ENCODE peak calls at places on chromosomes 4 and X, in five cellular contexts. One of them, this sample, is unnamed.

GRCh38 chr4:57554693-57555092 is 444.5 kb upstream of the IGFBP7 start:
- DNase-seq in stimulated activated CD4-positive, alpha-beta T cell treated with anti-CD3 and anti-CD28 coated beads, Interleukin-4, amount 100 ng/mL, for 1 hour: no peak
- DNase-seq in spleen: no peak
- DNase-seq in activated T-cell treated with anti-CD3 and anti-CD28 coated beads, Interleukin-2, amount 50 U/mL, for 72 hours: no peak
- DNase-seq in neural crest cell: no peak
- DNase-seq in this sample: no peak

GRCh38 chr4:111605111-111605510 is 540.1 kb upstream of the FAM241A start:
- DNase-seq in stimulated activated CD4-positive, alpha-beta T cell treated with anti-CD3 and anti-CD28 coated beads, Interleukin-4, amount 100 ng/mL, for 1 hour: no peak
- DNase-seq in activated T-cell treated with anti-CD3 and anti-CD28 coated beads, Interleukin-2, amount 50 U/mL, for 72 hours: no peak
- DNase-seq in neural crest cell: no peak
- DNase-seq in spleen: no peak
- DNase-seq in this sample: no peak

GRCh38 chrX:45850775-45851433 is 650.2 kb upstream of the DIPK2B start:
- DNase-seq in activated T-cell treated with anti-CD3 and anti-CD28 coated beads, Interleukin-2, amount 50 U/mL, for 72 hours: peak
- DNase-seq in stimulated activated CD4-positive, alpha-beta T cell treated with anti-CD3 and anti-CD28 coated beads, Interleukin-4, amount 100 ng/mL, for 1 hour: peak
- DNase-seq in neural crest cell: peak
- DNase-seq in spleen: peak
- DNase-seq in this sample: no peak

GRCh38 chr4:2243682-2244380 is 1.9 kb upstream of the HAUS3 start:
- DNase-seq in stimulated activated CD4-positive, alpha-beta T cell treated with anti-CD3 and anti-CD28 coated beads, Interleukin-4, amount 100 ng/mL, for 1 hour: no peak
- DNase-seq in spleen: peak
- DNase-seq in activated T-cell treated with anti-CD3 and anti-CD28 coated beads, Interleukin-2, amount 50 U/mL, for 72 hours: peak
- DNase-seq in neural crest cell: peak
- DNase-seq in this sample: peak

GRCh38 chrX:24117288-24117687 is 32.2 kb upstream of the ZFX start:
- DNase-seq in spleen: no peak
- DNase-seq in activated T-cell treated with anti-CD3 and anti-CD28 coated beads, Interleukin-2, amount 50 U/mL, for 72 hours: no peak
- DNase-seq in neural crest cell: no peak
- DNase-seq in stimulated activated CD4-positive, alpha-beta T cell treated with anti-CD3 and anti-CD28 coated beads, Interleukin-4, amount 100 ng/mL, for 1 hour: no peak
- DNase-seq in this sample: no peak

GRCh38 chr4:18039113-18039512 is 17.6 kb upstream of the LCORL start:
- DNase-seq in spleen: no peak
- DNase-seq in neural crest cell: no peak
- DNase-seq in activated T-cell treated with anti-CD3 and anti-CD28 coated beads, Interleukin-2, amount 50 U/mL, for 72 hours: no peak
- DNase-seq in stimulated activated CD4-positive, alpha-beta T cell treated with anti-CD3 and anti-CD28 coated beads, Interleukin-4, amount 100 ng/mL, for 1 hour: no peak
- DNase-seq in this sample: no peak

GRCh38 chrX:87391742-87392141 is 125.9 kb upstream of the KLHL4 start:
- DNase-seq in activated T-cell treated with anti-CD3 and anti-CD28 coated beads, Interleukin-2, amount 50 U/mL, for 72 hours: no peak
- DNase-seq in spleen: no peak
- DNase-seq in neural crest cell: no peak
- DNase-seq in stimulated activated CD4-positive, alpha-beta T cell treated with anti-CD3 and anti-CD28 coated beads, Interleukin-4, amount 100 ng/mL, for 1 hour: no peak
- DNase-seq in this sample: no peak

GRCh38 chr4:33883111-33883510 is 2361.2 kb downstream of the ARAP2 start:
- DNase-seq in stimulated activated CD4-positive, alpha-beta T cell treated with anti-CD3 and anti-CD28 coated beads, Interleukin-4, amount 100 ng/mL, for 1 hour: no peak
- DNase-seq in neural crest cell: no peak
- DNase-seq in spleen: no peak
- DNase-seq in activated T-cell treated with anti-CD3 and anti-CD28 coated beads, Interleukin-2, amount 50 U/mL, for 72 hours: no peak
- DNase-seq in this sample: no peak

GRCh38 chr4:13678186-13678924 is 50.8 kb upstream of the BOD1L1 start:
- DNase-seq in activated T-cell treated with anti-CD3 and anti-CD28 coated beads, Interleukin-2, amount 50 U/mL, for 72 hours: no peak
- DNase-seq in spleen: no peak
- DNase-seq in stimulated activated CD4-positive, alpha-beta T cell treated with anti-CD3 and anti-CD28 coated beads, Interleukin-4, amount 100 ng/mL, for 1 hour: no peak
- DNase-seq in neural crest cell: no peak
- DNase-seq in this sample: no peak

GRCh38 chr4:164731827-164732474 is 22.0 kb upstream of the SMIM31 start:
- DNase-seq in neural crest cell: peak
- DNase-seq in stimulated activated CD4-positive, alpha-beta T cell treated with anti-CD3 and anti-CD28 coated beads, Interleukin-4, amount 100 ng/mL, for 1 hour: peak
- DNase-seq in spleen: no peak
- DNase-seq in activated T-cell treated with anti-CD3 and anti-CD28 coated beads, Interleukin-2, amount 50 U/mL, for 72 hours: peak
- DNase-seq in this sample: peak

GRCh38 chr4:112284662-112285411 is 867 bp downstream of the TIFA start:
- DNase-seq in activated T-cell treated with anti-CD3 and anti-CD28 coated beads, Interleukin-2, amount 50 U/mL, for 72 hours: no peak
- DNase-seq in spleen: peak
- DNase-seq in stimulated activated CD4-positive, alpha-beta T cell treated with anti-CD3 and anti-CD28 coated beads, Interleukin-4, amount 100 ng/mL, for 1 hour: no peak
- DNase-seq in neural crest cell: no peak
- DNase-seq in this sample: peak

GRCh38 chr4:165814256-165815010 is 58.6 kb upstream of the TLL1 start:
- DNase-seq in activated T-cell treated with anti-CD3 and anti-CD28 coated beads, Interleukin-2, amount 50 U/mL, for 72 hours: no peak
- DNase-seq in neural crest cell: no peak
- DNase-seq in stimulated activated CD4-positive, alpha-beta T cell treated with anti-CD3 and anti-CD28 coated beads, Interleukin-4, amount 100 ng/mL, for 1 hour: no peak
- DNase-seq in spleen: no peak
- DNase-seq in this sample: peak

GRCh38 chrX:43166874-43167273 is 388.9 kb upstream of the PPP1R2C start:
- DNase-seq in spleen: no peak
- DNase-seq in neural crest cell: no peak
- DNase-seq in activated T-cell treated with anti-CD3 and anti-CD28 coated beads, Interleukin-2, amount 50 U/mL, for 72 hours: no peak
- DNase-seq in stimulated activated CD4-positive, alpha-beta T cell treated with anti-CD3 and anti-CD28 coated beads, Interleukin-4, amount 100 ng/mL, for 1 hour: no peak
- DNase-seq in this sample: no peak

GRCh38 chrX:16212436-16212835 is 45.2 kb downstream of the MAGEB17 start:
- DNase-seq in spleen: no peak
- DNase-seq in neural crest cell: no peak
- DNase-seq in activated T-cell treated with anti-CD3 and anti-CD28 coated beads, Interleukin-2, amount 50 U/mL, for 72 hours: no peak
- DNase-seq in stimulated activated CD4-positive, alpha-beta T cell treated with anti-CD3 and anti-CD28 coated beads, Interleukin-4, amount 100 ng/mL, for 1 hour: no peak
- DNase-seq in this sample: no peak

GRCh38 chr4:6925357-6925836 is 15.8 kb downstream of the TBC1D14 start:
- DNase-seq in stimulated activated CD4-positive, alpha-beta T cell treated with anti-CD3 and anti-CD28 coated beads, Interleukin-4, amount 100 ng/mL, for 1 hour: no peak
- DNase-seq in neural crest cell: no peak
- DNase-seq in spleen: no peak
- DNase-seq in activated T-cell treated with anti-CD3 and anti-CD28 coated beads, Interleukin-2, amount 50 U/mL, for 72 hours: peak
- DNase-seq in this sample: no peak

GRCh38 chrX:72027024-72027913 is 104.4 kb downstream of the RTL5 start:
- DNase-seq in neural crest cell: no peak
- DNase-seq in stimulated activated CD4-positive, alpha-beta T cell treated with anti-CD3 and anti-CD28 coated beads, Interleukin-4, amount 100 ng/mL, for 1 hour: no peak
- DNase-seq in activated T-cell treated with anti-CD3 and anti-CD28 coated beads, Interleukin-2, amount 50 U/mL, for 72 hours: no peak
- DNase-seq in spleen: no peak
- DNase-seq in this sample: no peak

GRCh38 chr4:176409627-176410026 is 89.9 kb downstream of the SPCS3 start:
- DNase-seq in stimulated activated CD4-positive, alpha-beta T cell treated with anti-CD3 and anti-CD28 coated beads, Interleukin-4, amount 100 ng/mL, for 1 hour: no peak
- DNase-seq in activated T-cell treated with anti-CD3 and anti-CD28 coated beads, Interleukin-2, amount 50 U/mL, for 72 hours: no peak
- DNase-seq in neural crest cell: no peak
- DNase-seq in spleen: no peak
- DNase-seq in this sample: no peak

GRCh38 chr4:4320951-4321714 is 31.1 kb downstream of the ZBTB49 start:
- DNase-seq in spleen: no peak
- DNase-seq in activated T-cell treated with anti-CD3 and anti-CD28 coated beads, Interleukin-2, amount 50 U/mL, for 72 hours: no peak
- DNase-seq in stimulated activated CD4-positive, alpha-beta T cell treated with anti-CD3 and anti-CD28 coated beads, Interleukin-4, amount 100 ng/mL, for 1 hour: no peak
- DNase-seq in neural crest cell: no peak
- DNase-seq in this sample: no peak

GRCh38 chr4:188127157-188127874 is 11.9 kb upstream of the TRIML1 start:
- DNase-seq in neural crest cell: no peak
- DNase-seq in stimulated activated CD4-positive, alpha-beta T cell treated with anti-CD3 and anti-CD28 coated beads, Interleukin-4, amount 100 ng/mL, for 1 hour: no peak
- DNase-seq in activated T-cell treated with anti-CD3 and anti-CD28 coated beads, Interleukin-2, amount 50 U/mL, for 72 hours: no peak
- DNase-seq in spleen: no peak
- DNase-seq in this sample: peak

GRCh38 chr4:146407669-146408084 is 114.1 kb downstream of the SLC10A7 start:
- DNase-seq in spleen: no peak
- DNase-seq in stimulated activated CD4-positive, alpha-beta T cell treated with anti-CD3 and anti-CD28 coated beads, Interleukin-4, amount 100 ng/mL, for 1 hour: no peak
- DNase-seq in neural crest cell: no peak
- DNase-seq in activated T-cell treated with anti-CD3 and anti-CD28 coated beads, Interleukin-2, amount 50 U/mL, for 72 hours: no peak
- DNase-seq in this sample: no peak

GRCh38 chr4:5079581-5079980 is 28.3 kb downstream of the STK32B start:
- DNase-seq in stimulated activated CD4-positive, alpha-beta T cell treated with anti-CD3 and anti-CD28 coated beads, Interleukin-4, amount 100 ng/mL, for 1 hour: no peak
- DNase-seq in spleen: no peak
- DNase-seq in neural crest cell: no peak
- DNase-seq in activated T-cell treated with anti-CD3 and anti-CD28 coated beads, Interleukin-2, amount 50 U/mL, for 72 hours: no peak
- DNase-seq in this sample: peak

GRCh38 chr4:84878090-84878489 is 88.4 kb downstream of the WDFY3 start:
- DNase-seq in activated T-cell treated with anti-CD3 and anti-CD28 coated beads, Interleukin-2, amount 50 U/mL, for 72 hours: no peak
- DNase-seq in neural crest cell: no peak
- DNase-seq in stimulated activated CD4-positive, alpha-beta T cell treated with anti-CD3 and anti-CD28 coated beads, Interleukin-4, amount 100 ng/mL, for 1 hour: no peak
- DNase-seq in spleen: no peak
- DNase-seq in this sample: peak

GRCh38 chr4:1988327-1988724 is 20.4 kb downstream of the NELFA start:
- DNase-seq in stimulated activated CD4-positive, alpha-beta T cell treated with anti-CD3 and anti-CD28 coated beads, Interleukin-4, amount 100 ng/mL, for 1 hour: no peak
- DNase-seq in neural crest cell: no peak
- DNase-seq in activated T-cell treated with anti-CD3 and anti-CD28 coated beads, Interleukin-2, amount 50 U/mL, for 72 hours: no peak
- DNase-seq in spleen: peak
- DNase-seq in this sample: no peak

GRCh38 chr4:118270492-118270891 is 82.3 kb downstream of the PRSS12 start:
- DNase-seq in stimulated activated CD4-positive, alpha-beta T cell treated with anti-CD3 and anti-CD28 coated beads, Interleukin-4, amount 100 ng/mL, for 1 hour: no peak
- DNase-seq in neural crest cell: no peak
- DNase-seq in activated T-cell treated with anti-CD3 and anti-CD28 coated beads, Interleukin-2, amount 50 U/mL, for 72 hours: no peak
- DNase-seq in spleen: no peak
- DNase-seq in this sample: peak

GRCh38 chrX:39777623-39778025 is 320.1 kb downstream of the BCOR start:
- DNase-seq in stimulated activated CD4-positive, alpha-beta T cell treated with anti-CD3 and anti-CD28 coated beads, Interleukin-4, amount 100 ng/mL, for 1 hour: no peak
- DNase-seq in activated T-cell treated with anti-CD3 and anti-CD28 coated beads, Interleukin-2, amount 50 U/mL, for 72 hours: peak
- DNase-seq in spleen: no peak
- DNase-seq in neural crest cell: no peak
- DNase-seq in this sample: no peak

GRCh38 chrX:49175435-49175834 is 3.7 kb downstream of the PLP2 start:
- DNase-seq in stimulated activated CD4-positive, alpha-beta T cell treated with anti-CD3 and anti-CD28 coated beads, Interleukin-4, amount 100 ng/mL, for 1 hour: no peak
- DNase-seq in neural crest cell: no peak
- DNase-seq in spleen: no peak
- DNase-seq in activated T-cell treated with anti-CD3 and anti-CD28 coated beads, Interleukin-2, amount 50 U/mL, for 72 hours: no peak
- DNase-seq in this sample: no peak

GRCh38 chr4:8698341-8699062 is 105.9 kb downstream of the CPZ start:
- DNase-seq in spleen: peak
- DNase-seq in stimulated activated CD4-positive, alpha-beta T cell treated with anti-CD3 and anti-CD28 coated beads, Interleukin-4, amount 100 ng/mL, for 1 hour: no peak
- DNase-seq in activated T-cell treated with anti-CD3 and anti-CD28 coated beads, Interleukin-2, amount 50 U/mL, for 72 hours: no peak
- DNase-seq in neural crest cell: no peak
- DNase-seq in this sample: no peak

GRCh38 chr4:40516651-40517050 is 113.0 kb downstream of the RBM47 start:
- DNase-seq in stimulated activated CD4-positive, alpha-beta T cell treated with anti-CD3 and anti-CD28 coated beads, Interleukin-4, amount 100 ng/mL, for 1 hour: no peak
- DNase-seq in spleen: no peak
- DNase-seq in neural crest cell: no peak
- DNase-seq in activated T-cell treated with anti-CD3 and anti-CD28 coated beads, Interleukin-2, amount 50 U/mL, for 72 hours: no peak
- DNase-seq in this sample: no peak

GRCh38 chrX:137424679-137425078 is 141.2 kb upstream of the ZIC3 start:
- DNase-seq in neural crest cell: no peak
- DNase-seq in spleen: no peak
- DNase-seq in stimulated activated CD4-positive, alpha-beta T cell treated with anti-CD3 and anti-CD28 coated beads, Interleukin-4, amount 100 ng/mL, for 1 hour: no peak
- DNase-seq in activated T-cell treated with anti-CD3 and anti-CD28 coated beads, Interleukin-2, amount 50 U/mL, for 72 hours: no peak
- DNase-seq in this sample: no peak

GRCh38 chr4:148574941-148575340 is 132.7 kb upstream of the NR3C2 start:
- DNase-seq in activated T-cell treated with anti-CD3 and anti-CD28 coated beads, Interleukin-2, amount 50 U/mL, for 72 hours: no peak
- DNase-seq in stimulated activated CD4-positive, alpha-beta T cell treated with anti-CD3 and anti-CD28 coated beads, Interleukin-4, amount 100 ng/mL, for 1 hour: no peak
- DNase-seq in neural crest cell: no peak
- DNase-seq in spleen: no peak
- DNase-seq in this sample: no peak

GRCh38 chr4:40254961-40255721 is 58.3 kb downstream of the RHOH start:
- DNase-seq in spleen: no peak
- DNase-seq in stimulated activated CD4-positive, alpha-beta T cell treated with anti-CD3 and anti-CD28 coated beads, Interleukin-4, amount 100 ng/mL, for 1 hour: no peak
- DNase-seq in neural crest cell: no peak
- DNase-seq in activated T-cell treated with anti-CD3 and anti-CD28 coated beads, Interleukin-2, amount 50 U/mL, for 72 hours: peak
- DNase-seq in this sample: no peak